ENCODE peak calls at places on chromosomes 13 and 19, in seven cellular contexts. P is GM23338, A is K562, I is hepatocyte, Y is neural progenitor cell, E is fibroblast of lung, X is PC-3. R is an unnamed sample.

GRCh38 chr13:93947651-93948050 is 531.8 kb downstream of the DCT start:
- DNase-seq in A (no peak), P (no peak), X (no peak), Y (no peak), E (no peak), I (no peak), R (no peak)

GRCh38 chr13:40517486-40518311 is 148.7 kb downstream of the FOXO1 start:
- DNase-seq in P (no peak), X (no peak), Y (no peak), I (no peak), A (no peak), E (no peak), R (no peak)

GRCh38 chr13:31767175-31767900 is 28.0 kb downstream of the RXFP2 start:
- DNase-seq in X (no peak), I (no peak), E (peak), Y (no peak), P (no peak), A (no peak), R (peak)

GRCh38 chr13:31880849-31881494 is 141.6 kb downstream of the RXFP2 start:
- DNase-seq in A (no peak), I (no peak), X (no peak), P (no peak), E (peak), Y (no peak), R (no peak)

GRCh38 chr19:12783226-12783848 is 7.9 kb upstream of the JUNB start:
- DNase-seq in A (no peak), P (peak), I (no peak), Y (no peak), E (no peak), X (no peak), R (no peak)

GRCh38 chr13:75495938-75496337 is 14.0 kb upstream of the TBC1D4 start:
- DNase-seq in Y (no peak), E (peak), I (no peak), X (no peak), A (no peak), P (no peak), R (no peak)

GRCh38 chr13:107185889-107186288 is 618.0 kb upstream of the ARGLU1 start:
- DNase-seq in E (peak), X (peak), Y (no peak), P (no peak), I (no peak), A (no peak), R (no peak)

GRCh38 chr13:110421696-110422395 is 114.8 kb downstream of the COL4A2 start:
- DNase-seq in A (no peak), I (no peak), E (peak), X (no peak), Y (no peak), P (no peak), R (no peak)

GRCh38 chr19:2294377-2295335 is 12.7 kb upstream of the PEAK3 start:
- DNase-seq in Y (no peak), E (peak), A (no peak), X (no peak), I (no peak), P (no peak), R (no peak)

GRCh38 chr13:113410472-113411201 is 42.7 kb downstream of the ADPRHL1 start:
- DNase-seq in Y (no peak), A (no peak), X (peak), P (no peak), E (peak), I (no peak), R (peak)

GRCh38 chr19:47494211-47494547 is 10.2 kb upstream of the KPTN start:
- DNase-seq in E (no peak), I (no peak), A (no peak), Y (no peak), X (no peak), P (no peak), R (no peak)

GRCh38 chr13:24520733-24521132 is 8.2 kb upstream of the PARP4 start:
- DNase-seq in A (no peak), Y (no peak), X (no peak), I (no peak), P (no peak), E (no peak), R (no peak)

GRCh38 chr19:38389101-38389925 is 816 bp downstream of the SPRED3 start:
- DNase-seq in A (no peak), P (peak), I (peak), E (peak), Y (peak), X (peak), R (peak)

GRCh38 chr19:38386968-38387549 is 775 bp downstream of the GGN start:
- DNase-seq in I (peak), E (peak), Y (no peak), A (no peak), X (no peak), P (no peak), R (no peak)

GRCh38 chr19:38386300-38386967 is 1.4 kb downstream of the GGN start:
- DNase-seq in X (no peak), E (no peak), Y (peak), P (peak), I (peak), A (no peak), R (no peak)

GRCh38 chr19:38388310-38389100 is at the start of gene SPRED3:
- DNase-seq in Y (peak), E (peak), P (peak), A (no peak), I (peak), X (peak), R (no peak)

DNA sequence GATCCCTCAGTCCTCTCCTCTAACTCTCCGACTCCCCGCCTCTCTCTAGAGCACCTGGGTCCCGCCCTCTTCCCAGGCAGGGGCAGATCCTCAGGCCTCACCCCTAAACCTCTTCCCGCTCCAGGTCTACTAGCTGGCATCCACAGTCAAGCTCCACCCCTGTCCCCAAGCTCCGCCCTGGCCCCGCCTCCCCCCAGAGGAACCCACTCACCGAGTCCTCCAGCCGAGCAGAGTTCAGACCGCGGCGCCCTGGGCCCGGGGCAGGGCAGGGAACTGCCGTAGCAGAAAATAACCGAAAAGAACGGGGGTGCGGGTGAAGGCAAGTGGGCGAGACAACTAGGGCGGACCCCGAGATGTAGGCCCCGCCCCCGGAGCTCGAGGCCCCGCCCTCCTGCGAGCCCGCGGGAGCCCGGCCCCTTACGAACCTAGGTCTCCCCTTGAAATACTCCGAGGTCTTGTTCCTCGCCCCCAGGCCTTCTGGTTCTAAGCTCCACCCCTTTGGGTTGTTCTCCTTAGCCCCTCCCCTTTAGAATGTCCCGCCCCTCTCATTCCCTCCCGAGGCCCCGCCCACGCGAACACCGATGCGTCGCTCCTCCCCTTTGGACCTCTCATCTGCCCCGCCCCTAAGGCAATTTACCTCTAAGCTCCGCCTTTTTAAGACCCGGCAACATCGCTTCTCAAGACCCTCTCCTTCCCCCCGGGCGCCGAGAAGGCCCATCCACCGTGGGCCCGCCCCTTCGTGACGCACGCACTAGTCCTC is at the start of gene GGN:
- DNase-seq in Y (peak), E (peak), A (peak), P (peak), X (peak), I (peak), R (peak)
- H3K27ac ChIP-seq in Y (no peak), E (peak), A (peak), P (peak), X (peak), I (peak), R (no peak)

DNA sequence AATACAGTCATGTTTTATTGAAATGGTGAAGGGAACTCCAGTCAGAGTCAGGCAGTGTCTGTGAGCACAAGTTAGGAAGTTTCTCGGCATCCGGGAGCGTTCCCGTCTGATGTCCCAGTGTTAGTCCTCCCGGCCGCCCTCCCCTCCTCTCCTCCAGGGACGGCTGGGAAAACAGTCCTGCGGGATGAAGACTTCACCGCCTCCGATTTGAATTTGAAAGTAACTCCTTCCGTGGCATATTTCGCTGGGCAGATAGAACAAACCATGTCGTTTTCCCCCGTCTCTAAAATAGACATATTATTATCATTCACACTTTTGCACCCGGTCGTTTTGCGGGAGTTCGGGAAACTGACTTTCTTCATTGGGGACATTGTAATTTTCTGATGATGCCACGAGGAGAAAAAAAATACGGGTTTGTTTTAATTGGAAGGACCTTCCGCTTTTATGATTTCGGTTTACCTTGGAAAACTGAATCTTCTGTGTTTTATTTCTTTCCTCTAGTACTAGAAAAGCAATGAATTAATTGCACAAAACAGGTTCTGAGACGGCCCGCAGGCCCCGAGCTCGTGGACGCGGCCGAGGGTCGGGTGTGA is 76.6 kb downstream of the ZIC5 start:
- DNase-seq in P (peak), Y (peak), E (peak), A (no peak), X (no peak), I (no peak), R (no peak)
- TF ChIP-seq EZH2 in P (peak), Y (no peak), E (no peak), A (no peak), X (no peak), I (no peak), R (no peak)

GRCh38 chr19:55046975-55047622 is 9.0 kb upstream of the GP6 start:
- DNase-seq in A (no peak), Y (no peak), E (no peak), X (no peak), I (no peak), P (no peak), R (no peak)

GRCh38 chr19:55047951-55048350 is 9.9 kb upstream of the GP6 start:
- DNase-seq in I (no peak), P (no peak), E (no peak), A (no peak), X (no peak), Y (no peak), R (no peak)

GRCh38 chr19:55050749-55051532 is 12.0 kb downstream of the RDH13 start:
- DNase-seq in P (no peak), I (no peak), A (no peak), X (no peak), E (no peak), Y (no peak), R (no peak)

GRCh38 chr19:55044771-55045716 is 7.0 kb upstream of the GP6 start:
- DNase-seq in E (no peak), I (no peak), P (no peak), Y (no peak), A (no peak), X (no peak), R (no peak)

DNA sequence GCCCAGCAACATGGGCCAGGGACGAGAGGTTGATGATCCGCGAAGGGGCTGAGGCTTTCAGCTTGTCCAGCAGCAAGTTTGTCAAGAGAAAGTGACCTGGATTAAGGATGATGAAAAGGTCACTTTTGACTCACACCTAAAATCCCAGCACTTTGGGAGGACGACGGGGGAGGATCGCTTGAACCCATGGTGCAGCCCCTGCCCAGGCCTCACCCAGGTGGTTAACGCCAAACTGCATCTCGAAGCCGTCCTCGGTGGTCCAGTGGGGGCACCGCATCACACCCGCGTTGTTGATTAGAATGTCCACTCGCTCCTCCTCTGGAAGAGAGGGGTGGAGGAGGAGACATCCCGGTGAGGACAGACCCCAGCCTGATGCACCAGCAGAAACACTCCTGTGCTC is 10.4 kb upstream of the GP6 start:
- DNase-seq in A (no peak), P (no peak), X (no peak), Y (no peak), I (no peak), E (no peak), R (no peak)
- H3K27ac ChIP-seq in A (no peak), P (no peak), X (no peak), Y (no peak), I (no peak), E (no peak), R (no peak)

GRCh38 chr19:38565686-38566105 is 52.1 kb downstream of the MAP4K1 start:
- DNase-seq in Y (no peak), A (no peak), E (no peak), P (no peak), X (no peak), I (no peak), R (no peak)
- TF ChIP-seq EZH2 in Y (no peak), A (no peak), E (no peak), P (no peak), X (no peak), I (no peak), R (no peak)

GRCh38 chr13:102651392-102651791 is 43.5 kb downstream of the METTL21C start:
- DNase-seq in Y (no peak), P (no peak), X (peak), E (peak), I (peak), A (no peak), R (peak)
- H3K27ac ChIP-seq in Y (no peak), P (no peak), X (no peak), E (no peak), I (peak), A (no peak), R (no peak)

GRCh38 chr13:23160241-23161175 is 20.3 kb upstream of the SGCG start:
- DNase-seq in I (peak), A (no peak), X (peak), E (peak), Y (peak), P (peak), R (no peak)

GRCh38 chr13:23161176-23161825 is 19.5 kb upstream of the SGCG start:
- DNase-seq in I (no peak), Y (no peak), E (peak), X (no peak), A (no peak), P (no peak), R (no peak)

GRCh38 chr13:23159205-23159586 is 21.6 kb upstream of the SGCG start:
- DNase-seq in Y (peak), P (peak), I (peak), X (peak), E (peak), A (no peak), R (no peak)

GRCh38 chr13:23159587-23160240 is 21.1 kb upstream of the SGCG start:
- DNase-seq in I (peak), P (peak), A (no peak), X (no peak), Y (peak), E (no peak), R (no peak)
- TF ChIP-seq EZH2 in I (no peak), P (no peak), A (no peak), X (no peak), Y (peak), E (no peak), R (no peak)

GRCh38 chr19:33520048-33520643 is 1.4 kb downstream of the PEPD start:
- DNase-seq in I (no peak), A (no peak), X (no peak), Y (no peak), E (no peak), P (no peak), R (no peak)

GRCh38 chr19:33521480-33522370 is at the start of gene PEPD:
- DNase-seq in Y (peak), P (peak), X (peak), I (peak), A (peak), E (peak), R (peak)

GRCh38 chr19:33520844-33521479 is 629 bp downstream of the PEPD start:
- DNase-seq in P (peak), X (no peak), I (peak), E (no peak), A (no peak), Y (peak), R (no peak)

GRCh38 chr19:33524024-33524664 is 2.6 kb upstream of the PEPD start:
- DNase-seq in Y (no peak), X (no peak), A (no peak), I (no peak), E (peak), P (no peak), R (no peak)

GRCh38 chr19:33522371-33522662 is 726 bp upstream of the PEPD start:
- DNase-seq in E (no peak), X (no peak), I (no peak), P (no peak), Y (no peak), A (no peak), R (no peak)
- H3K27ac ChIP-seq in E (no peak), X (no peak), I (no peak), P (peak), Y (no peak), A (no peak), R (no peak)

DNA sequence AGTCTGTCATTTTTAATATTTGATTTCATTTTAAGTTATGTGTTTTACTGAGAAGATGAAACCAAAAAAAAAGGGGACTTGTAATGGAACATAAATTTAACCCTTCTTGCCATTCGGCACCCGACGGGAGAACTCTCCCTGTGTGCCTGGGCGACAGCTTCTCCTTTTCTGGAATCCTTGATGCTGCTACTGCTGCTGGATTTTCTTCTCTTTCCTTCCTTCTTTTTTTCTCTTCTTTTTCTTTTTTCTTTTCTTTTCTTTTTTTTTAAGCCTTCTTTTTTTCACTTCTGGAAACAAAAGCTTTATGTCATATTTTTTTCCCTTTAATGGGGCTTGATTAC is 11.1 kb upstream of the ZNF536 start:
- DNase-seq in P (no peak), Y (no peak), I (no peak), A (no peak), X (no peak), E (no peak), R (no peak)
- TF ChIP-seq EZH2 in P (no peak), Y (no peak), I (no peak), A (no peak), X (no peak), E (no peak), R (no peak)

DNA sequence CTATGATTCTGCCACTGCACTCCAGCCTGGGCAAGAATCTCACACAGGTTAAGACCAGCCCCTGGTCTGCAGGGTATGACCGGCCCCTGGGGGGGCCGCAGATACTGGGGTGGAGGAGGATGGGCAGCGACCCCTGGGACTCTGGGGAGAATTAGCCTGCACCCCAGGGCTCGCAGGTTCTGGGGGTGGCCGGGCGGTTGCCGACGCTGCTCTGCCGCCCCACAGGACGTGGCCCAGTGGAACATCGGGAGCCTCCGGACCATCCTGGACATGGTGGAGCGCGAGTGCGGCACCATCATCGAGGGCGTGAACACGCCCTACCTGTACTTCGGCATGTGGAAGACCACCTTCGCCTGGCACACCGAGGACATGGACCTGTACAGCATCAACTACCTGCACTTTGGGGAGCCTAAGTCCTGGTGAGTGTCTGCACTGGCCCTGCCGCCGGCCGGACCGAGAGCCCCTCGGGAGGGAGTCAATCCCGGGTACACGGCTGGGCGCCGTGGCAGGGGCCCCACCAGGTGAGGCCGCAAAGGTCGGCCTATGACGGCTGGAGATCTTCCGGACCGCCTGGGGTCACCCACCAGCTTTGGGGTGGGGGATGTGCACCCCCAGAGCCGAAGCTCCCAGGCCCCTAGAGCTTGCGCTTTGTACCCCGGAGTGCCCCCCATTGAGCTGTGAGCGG is 78.5 kb downstream of the KDM4B start:
- DNase-seq in P (no peak), I (no peak), E (no peak), A (no peak), X (no peak), Y (no peak), R (no peak)
- H3K27ac ChIP-seq in P (no peak), I (peak), E (no peak), A (no peak), X (peak), Y (no peak), R (no peak)